ENCODE peak calls at places on chromosomes 1 and 21, in five cellular contexts. One of them, this sample, is unnamed.

GRCh38 chr1:232965124-232965911 is 14.9 kb downstream of the NTPCR start:
- DNase-seq in fibroblast of lung: no peak
- DNase-seq in CD8-positive, alpha-beta memory T cell: no peak
- DNase-seq in tibial artery: no peak
- DNase-seq in left ventricle myocardium inferior: no peak
- DNase-seq in this sample: no peak

GRCh38 chr1:100921110-100921706 is 25.3 kb downstream of the SLC30A7 start:
- DNase-seq in tibial artery: no peak
- DNase-seq in CD8-positive, alpha-beta memory T cell: no peak
- DNase-seq in left ventricle myocardium inferior: no peak
- DNase-seq in fibroblast of lung: peak
- DNase-seq in this sample: no peak

GRCh38 chr1:236176337-236177336 is 34.3 kb downstream of the GPR137B start:
- DNase-seq in CD8-positive, alpha-beta memory T cell: no peak
- DNase-seq in fibroblast of lung: peak
- DNase-seq in tibial artery: no peak
- DNase-seq in left ventricle myocardium inferior: no peak
- DNase-seq in this sample: no peak

GRCh38 chr1:215566556-215567490 is at the start of gene KCTD3:
- DNase-seq in left ventricle myocardium inferior: peak
- DNase-seq in fibroblast of lung: peak
- DNase-seq in tibial artery: peak
- DNase-seq in CD8-positive, alpha-beta memory T cell: no peak
- DNase-seq in this sample: peak

GRCh38 chr21:22062472-22063139 is 1064.4 kb downstream of the NCAM2 start:
- DNase-seq in CD8-positive, alpha-beta memory T cell: no peak
- DNase-seq in tibial artery: no peak
- DNase-seq in left ventricle myocardium inferior: no peak
- DNase-seq in fibroblast of lung: no peak
- DNase-seq in this sample: no peak

GRCh38 chr1:65049941-65050713 is 83.8 kb upstream of the JAK1 start:
- DNase-seq in tibial artery: no peak
- DNase-seq in left ventricle myocardium inferior: no peak
- DNase-seq in CD8-positive, alpha-beta memory T cell: no peak
- DNase-seq in fibroblast of lung: no peak
- DNase-seq in this sample: no peak

GRCh38 chr1:182575540-182576149 is 13.4 kb downstream of the RNASEL start:
- DNase-seq in CD8-positive, alpha-beta memory T cell: no peak
- DNase-seq in tibial artery: no peak
- DNase-seq in fibroblast of lung: peak
- DNase-seq in left ventricle myocardium inferior: no peak
- DNase-seq in this sample: no peak

GRCh38 chr1:94702440-94702810 is 117.7 kb upstream of the SLC44A3 start:
- DNase-seq in CD8-positive, alpha-beta memory T cell: no peak
- DNase-seq in fibroblast of lung: no peak
- DNase-seq in left ventricle myocardium inferior: no peak
- DNase-seq in tibial artery: no peak
- DNase-seq in this sample: peak

GRCh38 chr1:206606867-206607266 is 5.4 kb downstream of the EIF2D start:
- DNase-seq in CD8-positive, alpha-beta memory T cell: no peak
- DNase-seq in fibroblast of lung: peak
- DNase-seq in tibial artery: no peak
- DNase-seq in left ventricle myocardium inferior: no peak
- DNase-seq in this sample: no peak

GRCh38 chr1:206568779-206569352 is 43.4 kb downstream of the EIF2D start:
- DNase-seq in tibial artery: no peak
- DNase-seq in CD8-positive, alpha-beta memory T cell: no peak
- DNase-seq in fibroblast of lung: no peak
- DNase-seq in left ventricle myocardium inferior: no peak
- DNase-seq in this sample: no peak

GRCh38 chr1:202540448-202540847 is 169.8 kb downstream of the SYT2 start:
- DNase-seq in tibial artery: no peak
- DNase-seq in left ventricle myocardium inferior: no peak
- DNase-seq in fibroblast of lung: no peak
- DNase-seq in CD8-positive, alpha-beta memory T cell: no peak
- DNase-seq in this sample: no peak

GRCh38 chr1:25148673-25149300 is 83.5 kb downstream of the SYF2 start:
- DNase-seq in CD8-positive, alpha-beta memory T cell: peak
- DNase-seq in tibial artery: no peak
- DNase-seq in left ventricle myocardium inferior: no peak
- DNase-seq in fibroblast of lung: peak
- DNase-seq in this sample: no peak

GRCh38 chr1:222815367-222815765 is 527 bp downstream of the DISP1 start:
- DNase-seq in left ventricle myocardium inferior: no peak
- DNase-seq in fibroblast of lung: peak
- DNase-seq in CD8-positive, alpha-beta memory T cell: peak
- DNase-seq in tibial artery: no peak
- DNase-seq in this sample: peak

GRCh38 chr1:113390871-113391642 is 742 bp downstream of the MAGI3 start:
- DNase-seq in fibroblast of lung: no peak
- DNase-seq in CD8-positive, alpha-beta memory T cell: peak
- DNase-seq in left ventricle myocardium inferior: peak
- DNase-seq in tibial artery: peak
- DNase-seq in this sample: peak

GRCh38 chr1:75812065-75812464 is 15.4 kb downstream of the MSH4 start:
- DNase-seq in left ventricle myocardium inferior: no peak
- DNase-seq in fibroblast of lung: no peak
- DNase-seq in CD8-positive, alpha-beta memory T cell: no peak
- DNase-seq in tibial artery: no peak
- DNase-seq in this sample: no peak

GRCh38 chr1:33390550-33390949 is 40.3 kb downstream of the PHC2 start:
- DNase-seq in tibial artery: no peak
- DNase-seq in left ventricle myocardium inferior: no peak
- DNase-seq in CD8-positive, alpha-beta memory T cell: no peak
- DNase-seq in fibroblast of lung: peak
- DNase-seq in this sample: no peak

GRCh38 chr1:240030236-240030635 is 61.4 kb upstream of the FMN2 start:
- DNase-seq in left ventricle myocardium inferior: no peak
- DNase-seq in CD8-positive, alpha-beta memory T cell: no peak
- DNase-seq in tibial artery: no peak
- DNase-seq in fibroblast of lung: peak
- DNase-seq in this sample: no peak

GRCh38 chr1:222852326-222852725 is 37.5 kb downstream of the DISP1 start:
- DNase-seq in fibroblast of lung: peak
- DNase-seq in CD8-positive, alpha-beta memory T cell: no peak
- DNase-seq in tibial artery: no peak
- DNase-seq in left ventricle myocardium inferior: no peak
- DNase-seq in this sample: no peak

GRCh38 chr1:98410082-98410481 is 251.4 kb upstream of the SNX7 start:
- DNase-seq in left ventricle myocardium inferior: no peak
- DNase-seq in fibroblast of lung: no peak
- DNase-seq in CD8-positive, alpha-beta memory T cell: no peak
- DNase-seq in tibial artery: no peak
- DNase-seq in this sample: no peak

GRCh38 chr1:7447093-7447492 is 324.0 kb upstream of the VAMP3 start:
- DNase-seq in fibroblast of lung: no peak
- DNase-seq in left ventricle myocardium inferior: no peak
- DNase-seq in tibial artery: no peak
- DNase-seq in CD8-positive, alpha-beta memory T cell: no peak
- DNase-seq in this sample: peak

GRCh38 chr1:5886140-5886483 is 106.1 kb downstream of the NPHP4 start:
- DNase-seq in tibial artery: no peak
- DNase-seq in left ventricle myocardium inferior: no peak
- DNase-seq in fibroblast of lung: no peak
- DNase-seq in CD8-positive, alpha-beta memory T cell: no peak
- DNase-seq in this sample: no peak

GRCh38 chr1:119448112-119448511 is 33.2 kb downstream of the HSD3B2 start:
- DNase-seq in left ventricle myocardium inferior: no peak
- DNase-seq in fibroblast of lung: no peak
- DNase-seq in CD8-positive, alpha-beta memory T cell: no peak
- DNase-seq in tibial artery: no peak
- DNase-seq in this sample: no peak

GRCh38 chr1:220044683-220045355 is 1.5 kb downstream of the EPRS1 start:
- DNase-seq in CD8-positive, alpha-beta memory T cell: no peak
- DNase-seq in fibroblast of lung: no peak
- DNase-seq in tibial artery: no peak
- DNase-seq in left ventricle myocardium inferior: no peak
- DNase-seq in this sample: no peak

GRCh38 chr1:155893389-155894142 is 17.6 kb downstream of the RIT1 start:
- DNase-seq in tibial artery: no peak
- DNase-seq in CD8-positive, alpha-beta memory T cell: no peak
- DNase-seq in left ventricle myocardium inferior: no peak
- DNase-seq in fibroblast of lung: peak
- DNase-seq in this sample: no peak

GRCh38 chr1:178571807-178572206 is 58.9 kb downstream of the TEX35 start:
- DNase-seq in tibial artery: no peak
- DNase-seq in left ventricle myocardium inferior: no peak
- DNase-seq in CD8-positive, alpha-beta memory T cell: no peak
- DNase-seq in fibroblast of lung: no peak
- DNase-seq in this sample: peak

GRCh38 chr1:172697463-172698100 is 38.7 kb downstream of the FASLG start:
- DNase-seq in CD8-positive, alpha-beta memory T cell: peak
- DNase-seq in fibroblast of lung: no peak
- DNase-seq in tibial artery: no peak
- DNase-seq in left ventricle myocardium inferior: no peak
- DNase-seq in this sample: no peak

GRCh38 chr1:22347854-22348760 is 103.5 kb upstream of the ZBTB40 start:
- DNase-seq in CD8-positive, alpha-beta memory T cell: no peak
- DNase-seq in fibroblast of lung: no peak
- DNase-seq in tibial artery: no peak
- DNase-seq in left ventricle myocardium inferior: no peak
- DNase-seq in this sample: no peak

GRCh38 chr1:116465845-116466685 is 93.0 kb downstream of the ATP1A1 start:
- DNase-seq in tibial artery: no peak
- DNase-seq in CD8-positive, alpha-beta memory T cell: no peak
- DNase-seq in left ventricle myocardium inferior: no peak
- DNase-seq in fibroblast of lung: no peak
- DNase-seq in this sample: no peak

GRCh38 chr1:26705788-26706237 is 10.0 kb downstream of the ARID1A start:
- DNase-seq in left ventricle myocardium inferior: no peak
- DNase-seq in CD8-positive, alpha-beta memory T cell: no peak
- DNase-seq in tibial artery: no peak
- DNase-seq in fibroblast of lung: peak
- DNase-seq in this sample: no peak

GRCh38 chr1:52574594-52574993 is 21.7 kb upstream of the TUT4 start:
- DNase-seq in left ventricle myocardium inferior: no peak
- DNase-seq in CD8-positive, alpha-beta memory T cell: no peak
- DNase-seq in fibroblast of lung: peak
- DNase-seq in tibial artery: no peak
- DNase-seq in this sample: no peak

GRCh38 chr1:115419571-115419970 is 81.5 kb upstream of the NGF start:
- DNase-seq in CD8-positive, alpha-beta memory T cell: no peak
- DNase-seq in tibial artery: no peak
- DNase-seq in left ventricle myocardium inferior: no peak
- DNase-seq in fibroblast of lung: no peak
- DNase-seq in this sample: no peak

DNA sequence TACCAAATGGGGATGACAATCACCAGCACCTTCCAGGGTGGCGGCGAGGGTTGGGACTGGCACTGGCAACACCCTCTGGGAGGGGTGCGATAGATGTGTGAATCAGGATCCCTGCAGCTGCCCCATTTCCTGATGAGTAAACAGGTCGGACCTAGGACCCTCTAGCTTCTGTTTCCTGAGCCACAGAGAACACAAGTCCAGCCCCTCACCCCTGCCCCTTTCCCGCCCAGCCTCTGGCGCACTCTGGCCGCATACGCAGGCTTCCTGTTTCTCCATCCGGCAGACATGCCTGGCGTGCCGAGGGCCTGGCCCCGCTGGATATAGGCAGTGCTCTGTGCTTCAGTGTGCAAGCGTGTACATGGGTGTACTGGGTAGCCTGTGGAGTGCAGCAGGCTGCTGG is 4.6 kb downstream of the PEAR1 start:
- DNase-seq in CD8-positive, alpha-beta memory T cell: no peak
- DNase-seq in left ventricle myocardium inferior: peak
- DNase-seq in tibial artery: peak
- DNase-seq in fibroblast of lung: peak
- DNase-seq in this sample: peak
- H3K4me3 ChIP-seq in CD8-positive, alpha-beta memory T cell: no peak
- H3K4me3 ChIP-seq in left ventricle myocardium inferior: peak
- H3K4me3 ChIP-seq in tibial artery: peak
- H3K4me3 ChIP-seq in fibroblast of lung: no peak
- H3K4me3 ChIP-seq in this sample: no peak

GRCh38 chr1:56457767-56458375 is 121.5 kb downstream of the PLPP3 start:
- DNase-seq in tibial artery: no peak
- DNase-seq in CD8-positive, alpha-beta memory T cell: no peak
- DNase-seq in fibroblast of lung: peak
- DNase-seq in left ventricle myocardium inferior: no peak
- DNase-seq in this sample: no peak
- H3K4me3 ChIP-seq in tibial artery: no peak
- H3K4me3 ChIP-seq in CD8-positive, alpha-beta memory T cell: no peak
- H3K4me3 ChIP-seq in fibroblast of lung: no peak
- H3K4me3 ChIP-seq in left ventricle myocardium inferior: no peak
- H3K4me3 ChIP-seq in this sample: no peak

GRCh38 chr1:71655604-71656003 is 574.8 kb upstream of the ZRANB2 start:
- DNase-seq in CD8-positive, alpha-beta memory T cell: no peak
- DNase-seq in tibial artery: no peak
- DNase-seq in left ventricle myocardium inferior: no peak
- DNase-seq in fibroblast of lung: no peak
- DNase-seq in this sample: no peak
- H3K4me3 ChIP-seq in CD8-positive, alpha-beta memory T cell: no peak
- H3K4me3 ChIP-seq in tibial artery: no peak
- H3K4me3 ChIP-seq in left ventricle myocardium inferior: no peak
- H3K4me3 ChIP-seq in fibroblast of lung: no peak
- H3K4me3 ChIP-seq in this sample: no peak

GRCh38 chr1:186782791-186783190 is 46.0 kb upstream of the PLA2G4A start:
- DNase-seq in CD8-positive, alpha-beta memory T cell: no peak
- DNase-seq in left ventricle myocardium inferior: no peak
- DNase-seq in fibroblast of lung: peak
- DNase-seq in tibial artery: no peak
- DNase-seq in this sample: no peak

GRCh38 chr1:186785503-186785902 is 43.2 kb upstream of the PLA2G4A start:
- DNase-seq in left ventricle myocardium inferior: no peak
- DNase-seq in fibroblast of lung: no peak
- DNase-seq in CD8-positive, alpha-beta memory T cell: no peak
- DNase-seq in tibial artery: no peak
- DNase-seq in this sample: no peak

GRCh38 chr1:186780081-186780480 is 48.7 kb upstream of the PLA2G4A start:
- DNase-seq in left ventricle myocardium inferior: no peak
- DNase-seq in fibroblast of lung: no peak
- DNase-seq in CD8-positive, alpha-beta memory T cell: no peak
- DNase-seq in tibial artery: no peak
- DNase-seq in this sample: no peak

GRCh38 chr1:186781731-186782130 is 47.0 kb upstream of the PLA2G4A start:
- DNase-seq in tibial artery: no peak
- DNase-seq in fibroblast of lung: no peak
- DNase-seq in CD8-positive, alpha-beta memory T cell: no peak
- DNase-seq in left ventricle myocardium inferior: no peak
- DNase-seq in this sample: no peak

DNA sequence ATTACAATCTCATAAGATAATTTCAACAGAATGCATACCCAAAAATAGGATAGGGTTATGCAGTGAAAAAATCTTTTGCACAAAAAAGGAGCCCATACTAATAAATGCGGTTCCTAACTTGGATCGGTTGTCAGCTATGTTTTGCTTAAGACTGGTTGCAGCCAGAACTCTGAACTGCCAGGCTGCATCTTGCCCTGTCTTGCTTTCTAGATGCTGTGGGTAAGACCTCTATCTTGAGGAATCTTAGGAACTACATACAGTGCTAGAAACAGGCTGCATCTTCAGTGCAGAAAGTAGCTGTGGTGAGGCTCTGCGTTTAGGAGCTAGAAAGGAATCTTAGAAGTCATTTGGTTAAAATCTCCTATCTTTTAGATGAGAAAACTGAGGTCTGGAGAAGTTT is 45.6 kb upstream of the PLA2G4A start:
- DNase-seq in left ventricle myocardium inferior: no peak
- DNase-seq in tibial artery: no peak
- DNase-seq in fibroblast of lung: peak
- DNase-seq in CD8-positive, alpha-beta memory T cell: no peak
- DNase-seq in this sample: no peak
- H3K4me3 ChIP-seq in left ventricle myocardium inferior: no peak
- H3K4me3 ChIP-seq in tibial artery: no peak
- H3K4me3 ChIP-seq in fibroblast of lung: no peak
- H3K4me3 ChIP-seq in CD8-positive, alpha-beta memory T cell: no peak
- H3K4me3 ChIP-seq in this sample: no peak

GRCh38 chr1:151512801-151513625 is 1.8 kb downstream of the CGN start:
- DNase-seq in fibroblast of lung: no peak
- DNase-seq in tibial artery: no peak
- DNase-seq in CD8-positive, alpha-beta memory T cell: no peak
- DNase-seq in left ventricle myocardium inferior: no peak
- DNase-seq in this sample: peak
- H3K4me3 ChIP-seq in fibroblast of lung: no peak
- H3K4me3 ChIP-seq in tibial artery: no peak
- H3K4me3 ChIP-seq in CD8-positive, alpha-beta memory T cell: no peak
- H3K4me3 ChIP-seq in left ventricle myocardium inferior: no peak
- H3K4me3 ChIP-seq in this sample: no peak

This sample was measured in thyroid gland.